ENCODE peak calls at places on chromosome 9, in seven cellular contexts. One of them, this sample, is unnamed.

GRCh38 chr9:109590945-109591344 is 92.8 kb upstream of the PTPN3 start:
- DNase-seq in heart right ventricle: peak; percentile 27
- DNase-seq in fibroblast of mammary gland: no peak
- DNase-seq in A549: no peak
- DNase-seq in CD8-positive, alpha-beta T cell: no peak
- DNase-seq in psoas muscle: no peak
- DNase-seq in WTC11: no peak
- DNase-seq in this sample: no peak

GRCh38 chr9:114407889-114408288 is 20.1 kb upstream of the AKNA start:
- DNase-seq in heart right ventricle: no peak
- DNase-seq in fibroblast of mammary gland: no peak
- DNase-seq in A549: no peak
- DNase-seq in CD8-positive, alpha-beta T cell: no peak
- DNase-seq in psoas muscle: no peak
- DNase-seq in WTC11: no peak
- DNase-seq in this sample: no peak

GRCh38 chr9:109320734-109321448 is at the start of gene EPB41L4B:
- DNase-seq in heart right ventricle: peak; percentile 85
- DNase-seq in fibroblast of mammary gland: peak; percentile 56
- DNase-seq in A549: peak; percentile 91
- DNase-seq in CD8-positive, alpha-beta T cell: peak; percentile 81
- DNase-seq in psoas muscle: peak; percentile 93
- DNase-seq in WTC11: peak; percentile 97
- DNase-seq in this sample: peak; percentile 92

GRCh38 chr9:73239868-73240267 is 88.2 kb downstream of the ANXA1 start:
- DNase-seq in heart right ventricle: no peak
- DNase-seq in fibroblast of mammary gland: peak; percentile 58
- DNase-seq in A549: peak; percentile 8
- DNase-seq in CD8-positive, alpha-beta T cell: no peak
- DNase-seq in psoas muscle: no peak
- DNase-seq in WTC11: no peak
- DNase-seq in this sample: no peak

GRCh38 chr9:99876190-99876589 is 30.3 kb upstream of the STX17 start:
- DNase-seq in heart right ventricle: no peak
- DNase-seq in fibroblast of mammary gland: no peak
- DNase-seq in A549: no peak
- DNase-seq in CD8-positive, alpha-beta T cell: no peak
- DNase-seq in psoas muscle: no peak
- DNase-seq in WTC11: no peak
- DNase-seq in this sample: no peak

GRCh38 chr9:93061791-93062299 is 3.3 kb downstream of the SUSD3 start:
- DNase-seq in heart right ventricle: no peak
- DNase-seq in fibroblast of mammary gland: no peak
- DNase-seq in A549: peak; percentile 20
- DNase-seq in CD8-positive, alpha-beta T cell: no peak
- DNase-seq in psoas muscle: no peak
- DNase-seq in WTC11: peak; percentile 57
- DNase-seq in this sample: no peak

GRCh38 chr9:106419737-106420136 is 443.2 kb upstream of the ZNF462 start:
- DNase-seq in heart right ventricle: no peak
- DNase-seq in fibroblast of mammary gland: no peak
- DNase-seq in A549: no peak
- DNase-seq in CD8-positive, alpha-beta T cell: no peak
- DNase-seq in psoas muscle: no peak
- DNase-seq in WTC11: no peak
- DNase-seq in this sample: no peak

GRCh38 chr9:137613259-137613658 is 5.5 kb upstream of the EHMT1 start:
- DNase-seq in heart right ventricle: no peak
- DNase-seq in fibroblast of mammary gland: no peak
- DNase-seq in A549: no peak
- DNase-seq in CD8-positive, alpha-beta T cell: no peak
- DNase-seq in psoas muscle: no peak
- DNase-seq in WTC11: no peak
- DNase-seq in this sample: no peak

GRCh38 chr9:38205279-38205678 is 136.3 kb upstream of the SHB start:
- DNase-seq in heart right ventricle: no peak
- DNase-seq in fibroblast of mammary gland: no peak
- DNase-seq in A549: no peak
- DNase-seq in CD8-positive, alpha-beta T cell: no peak
- DNase-seq in psoas muscle: no peak
- DNase-seq in WTC11: no peak
- DNase-seq in this sample: no peak

GRCh38 chr9:129311638-129312037 is 133.6 kb upstream of the IER5L start:
- DNase-seq in heart right ventricle: no peak
- DNase-seq in fibroblast of mammary gland: no peak
- DNase-seq in A549: no peak
- DNase-seq in CD8-positive, alpha-beta T cell: no peak
- DNase-seq in psoas muscle: peak; percentile 22
- DNase-seq in WTC11: no peak
- DNase-seq in this sample: no peak

GRCh38 chr9:134871941-134872340 is 8.7 kb upstream of the FCN2 start:
- DNase-seq in heart right ventricle: no peak
- DNase-seq in fibroblast of mammary gland: no peak
- DNase-seq in A549: no peak
- DNase-seq in CD8-positive, alpha-beta T cell: no peak
- DNase-seq in psoas muscle: no peak
- DNase-seq in WTC11: no peak
- DNase-seq in this sample: no peak

GRCh38 chr9:112112941-112113399 is 62.1 kb downstream of the SUSD1 start:
- DNase-seq in heart right ventricle: no peak
- DNase-seq in fibroblast of mammary gland: no peak
- DNase-seq in A549: peak; percentile 71
- DNase-seq in CD8-positive, alpha-beta T cell: no peak
- DNase-seq in psoas muscle: no peak
- DNase-seq in WTC11: peak; percentile 64
- DNase-seq in this sample: no peak

GRCh38 chr9:6877671-6878161 is 119.9 kb downstream of the KDM4C start:
- DNase-seq in heart right ventricle: no peak
- DNase-seq in fibroblast of mammary gland: peak; percentile 47
- DNase-seq in A549: peak; percentile 57
- DNase-seq in CD8-positive, alpha-beta T cell: no peak
- DNase-seq in psoas muscle: no peak
- DNase-seq in WTC11: no peak
- DNase-seq in this sample: no peak

GRCh38 chr9:114925039-114925438 is 5.4 kb downstream of the TNFSF8 start:
- DNase-seq in heart right ventricle: no peak
- DNase-seq in fibroblast of mammary gland: no peak
- DNase-seq in A549: no peak
- DNase-seq in CD8-positive, alpha-beta T cell: no peak
- DNase-seq in psoas muscle: no peak
- DNase-seq in WTC11: no peak
- DNase-seq in this sample: no peak

GRCh38 chr9:36148652-36149051 is 12.1 kb downstream of the GLIPR2 start:
- DNase-seq in heart right ventricle: peak; percentile 92
- DNase-seq in fibroblast of mammary gland: peak; percentile 99
- DNase-seq in A549: peak; percentile 85
- DNase-seq in CD8-positive, alpha-beta T cell: peak; percentile 64
- DNase-seq in psoas muscle: peak; percentile 95
- DNase-seq in WTC11: no peak
- DNase-seq in this sample: peak; percentile 99

GRCh38 chr9:86598411-86599239 is 244.4 kb upstream of the TUT7 start:
- DNase-seq in heart right ventricle: no peak
- DNase-seq in fibroblast of mammary gland: peak; percentile 60
- DNase-seq in A549: no peak
- DNase-seq in CD8-positive, alpha-beta T cell: no peak
- DNase-seq in psoas muscle: no peak
- DNase-seq in WTC11: no peak
- DNase-seq in this sample: no peak

GRCh38 chr9:35051069-35051967 is 21.1 kb downstream of the VCP start:
- DNase-seq in heart right ventricle: no peak
- DNase-seq in fibroblast of mammary gland: peak; percentile 63
- DNase-seq in A549: peak; percentile 52
- DNase-seq in CD8-positive, alpha-beta T cell: peak; percentile 33
- DNase-seq in psoas muscle: peak; percentile 70
- DNase-seq in WTC11: peak; percentile 71
- DNase-seq in this sample: no peak

GRCh38 chr9:96209407-96210031 is 92.5 kb downstream of the HSD17B3 start:
- DNase-seq in heart right ventricle: no peak
- DNase-seq in fibroblast of mammary gland: peak; percentile 97
- DNase-seq in A549: peak; percentile 71
- DNase-seq in CD8-positive, alpha-beta T cell: no peak
- DNase-seq in psoas muscle: no peak
- DNase-seq in WTC11: no peak
- DNase-seq in this sample: no peak

GRCh38 chr9:88811511-88811910 is 179.8 kb upstream of the S1PR3 start:
- DNase-seq in heart right ventricle: no peak
- DNase-seq in fibroblast of mammary gland: no peak
- DNase-seq in A549: no peak
- DNase-seq in CD8-positive, alpha-beta T cell: no peak
- DNase-seq in psoas muscle: no peak
- DNase-seq in WTC11: no peak
- DNase-seq in this sample: no peak

GRCh38 chr9:72533322-72533721 is 11.9 kb downstream of the TMC1 start:
- DNase-seq in heart right ventricle: no peak
- DNase-seq in fibroblast of mammary gland: no peak
- DNase-seq in A549: no peak
- DNase-seq in CD8-positive, alpha-beta T cell: no peak
- DNase-seq in psoas muscle: no peak
- DNase-seq in WTC11: no peak
- DNase-seq in this sample: no peak

GRCh38 chr9:129558551-129559505 is 62.1 kb downstream of the C9orf50 start:
- DNase-seq in heart right ventricle: no peak
- DNase-seq in fibroblast of mammary gland: no peak
- DNase-seq in A549: peak; percentile 79
- DNase-seq in CD8-positive, alpha-beta T cell: no peak
- DNase-seq in psoas muscle: no peak
- DNase-seq in WTC11: peak; percentile 72
- DNase-seq in this sample: no peak

GRCh38 chr9:76634356-76635054 is 129.7 kb upstream of the PCA3 start:
- DNase-seq in heart right ventricle: no peak
- DNase-seq in fibroblast of mammary gland: peak; percentile 79
- DNase-seq in A549: peak; percentile 10
- DNase-seq in CD8-positive, alpha-beta T cell: no peak
- DNase-seq in psoas muscle: no peak
- DNase-seq in WTC11: no peak
- DNase-seq in this sample: no peak

DNA sequence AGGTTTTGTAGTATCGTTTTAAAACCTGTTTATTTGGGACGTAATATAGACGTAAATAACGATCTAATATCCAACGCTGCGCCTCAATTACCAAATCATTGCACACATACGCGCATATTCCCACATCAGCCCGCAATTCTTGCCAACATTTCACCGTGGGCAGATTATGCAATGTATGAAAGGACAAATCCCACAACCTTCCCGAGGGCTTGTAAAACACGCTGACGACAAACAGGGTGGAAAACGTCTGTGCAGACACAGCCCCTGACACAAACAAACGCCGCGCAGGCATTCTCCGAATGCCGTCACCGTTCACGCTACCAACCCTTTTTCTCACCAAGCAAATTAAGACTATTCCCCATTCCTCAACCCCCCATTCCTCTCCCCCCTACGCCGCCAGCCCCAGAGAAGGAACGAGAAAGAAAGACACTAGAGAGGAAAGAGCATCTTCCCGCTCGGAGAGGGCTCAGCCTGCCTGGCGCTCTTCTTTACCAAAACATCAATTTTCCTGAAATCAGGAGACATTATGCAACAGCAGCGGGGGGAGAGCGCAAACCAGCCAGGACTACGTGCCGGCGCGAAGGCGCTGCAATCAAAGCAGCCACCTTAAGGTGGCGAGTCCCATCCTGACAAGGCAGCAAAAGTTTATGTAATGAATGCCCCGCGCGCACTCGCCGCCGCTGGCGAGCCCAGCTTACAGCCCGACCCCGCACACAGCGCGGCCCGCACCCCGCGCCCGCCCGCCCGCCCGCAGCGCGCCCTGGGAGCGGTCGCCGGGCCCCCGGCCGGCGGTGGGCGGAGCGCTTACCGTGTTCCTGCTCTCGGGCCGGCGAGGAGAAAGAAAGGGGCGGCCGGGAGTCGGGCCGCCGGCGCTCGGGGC is 560 bp downstream of the NFIL3 start:
- DNase-seq in heart right ventricle: peak; percentile 54
- DNase-seq in fibroblast of mammary gland: peak; percentile 90
- DNase-seq in A549: peak; percentile 71
- DNase-seq in CD8-positive, alpha-beta T cell: peak; percentile 32
- DNase-seq in psoas muscle: peak; percentile 80
- DNase-seq in WTC11: peak; percentile 48
- DNase-seq in this sample: peak; percentile 45
- TF ChIP-seq CTCF in heart right ventricle: no peak
- TF ChIP-seq CTCF in fibroblast of mammary gland: peak; percentile 14
- TF ChIP-seq CTCF in A549: peak; percentile 18
- TF ChIP-seq CTCF in CD8-positive, alpha-beta T cell: no peak
- TF ChIP-seq CTCF in psoas muscle: peak; percentile 39
- TF ChIP-seq CTCF in WTC11: no peak
- TF ChIP-seq CTCF in this sample: no peak

GRCh38 chr9:120569556-120569955 is 10.4 kb downstream of the CDK5RAP2 start:
- DNase-seq in heart right ventricle: no peak
- DNase-seq in fibroblast of mammary gland: no peak
- DNase-seq in A549: no peak
- DNase-seq in CD8-positive, alpha-beta T cell: no peak
- DNase-seq in psoas muscle: no peak
- DNase-seq in WTC11: no peak
- DNase-seq in this sample: no peak

GRCh38 chr9:120568816-120569215 is 11.2 kb downstream of the CDK5RAP2 start:
- DNase-seq in heart right ventricle: no peak
- DNase-seq in fibroblast of mammary gland: no peak
- DNase-seq in A549: no peak
- DNase-seq in CD8-positive, alpha-beta T cell: no peak
- DNase-seq in psoas muscle: no peak
- DNase-seq in WTC11: no peak
- DNase-seq in this sample: no peak

GRCh38 chr9:120571443-120572257 is 8.3 kb downstream of the CDK5RAP2 start:
- DNase-seq in heart right ventricle: peak; percentile 64
- DNase-seq in fibroblast of mammary gland: peak; percentile 43
- DNase-seq in A549: peak; percentile 28
- DNase-seq in CD8-positive, alpha-beta T cell: no peak
- DNase-seq in psoas muscle: peak; percentile 87
- DNase-seq in WTC11: no peak
- DNase-seq in this sample: no peak

GRCh38 chr9:120567874-120568273 is 12.1 kb downstream of the CDK5RAP2 start:
- DNase-seq in heart right ventricle: no peak
- DNase-seq in fibroblast of mammary gland: no peak
- DNase-seq in A549: no peak
- DNase-seq in CD8-positive, alpha-beta T cell: no peak
- DNase-seq in psoas muscle: no peak
- DNase-seq in WTC11: no peak
- DNase-seq in this sample: no peak

GRCh38 chr9:120570296-120570695 is 9.7 kb downstream of the CDK5RAP2 start:
- DNase-seq in heart right ventricle: no peak
- DNase-seq in fibroblast of mammary gland: no peak
- DNase-seq in A549: no peak
- DNase-seq in CD8-positive, alpha-beta T cell: no peak
- DNase-seq in psoas muscle: no peak
- DNase-seq in WTC11: no peak
- DNase-seq in this sample: no peak
- TF ChIP-seq CTCF in heart right ventricle: no peak
- TF ChIP-seq CTCF in fibroblast of mammary gland: no peak
- TF ChIP-seq CTCF in A549: no peak
- TF ChIP-seq CTCF in CD8-positive, alpha-beta T cell: no peak
- TF ChIP-seq CTCF in psoas muscle: no peak
- TF ChIP-seq CTCF in WTC11: no peak
- TF ChIP-seq CTCF in this sample: no peak

GRCh38 chr9:91837982-91838731 is 111.9 kb downstream of the ROR2 start:
- DNase-seq in heart right ventricle: peak; percentile 67
- DNase-seq in fibroblast of mammary gland: peak; percentile 83
- DNase-seq in A549: peak; percentile 19
- DNase-seq in CD8-positive, alpha-beta T cell: no peak
- DNase-seq in psoas muscle: no peak
- DNase-seq in WTC11: no peak
- DNase-seq in this sample: no peak
- TF ChIP-seq CTCF in heart right ventricle: no peak
- TF ChIP-seq CTCF in fibroblast of mammary gland: no peak
- TF ChIP-seq CTCF in A549: no peak
- TF ChIP-seq CTCF in CD8-positive, alpha-beta T cell: no peak
- TF ChIP-seq CTCF in psoas muscle: no peak
- TF ChIP-seq CTCF in WTC11: no peak
- TF ChIP-seq CTCF in this sample: no peak

GRCh38 chr9:113302792-113303418 is at the start of gene RNF183:
- DNase-seq in heart right ventricle: no peak
- DNase-seq in fibroblast of mammary gland: no peak
- DNase-seq in A549: no peak
- DNase-seq in CD8-positive, alpha-beta T cell: no peak
- DNase-seq in psoas muscle: no peak
- DNase-seq in WTC11: no peak
- DNase-seq in this sample: no peak
- TF ChIP-seq CTCF in heart right ventricle: no peak
- TF ChIP-seq CTCF in fibroblast of mammary gland: no peak
- TF ChIP-seq CTCF in A549: no peak
- TF ChIP-seq CTCF in CD8-positive, alpha-beta T cell: no peak
- TF ChIP-seq CTCF in psoas muscle: no peak
- TF ChIP-seq CTCF in WTC11: no peak
- TF ChIP-seq CTCF in this sample: no peak

This sample was measured in omental fat pad.